ENCODE peak calls at places on chromosomes 4 and X, in six cellular contexts. I is heart right ventricle, P is upper lobe of right lung, D is DND-41, H is upper lobe of left lung, C is endodermal cell. B is an unnamed sample. For H3K4me1, the result is how much of the 10 kb centered on the place peaks cover.

GRCh38 chr4:8393593-8394038 is 46.9 kb downstream of the ACOX3 start:
- DNase-seq in D (no peak), H (no peak), P (no peak), I (peak), C (no peak), B (peak)

GRCh38 chrX:118272237-118272636 is 73.7 kb upstream of the WDR44 start:
- DNase-seq in I (no peak), C (no peak), H (no peak), P (no peak), D (no peak), B (no peak)

GRCh38 chr4:176036585-176037205 is 28.9 kb upstream of the WDR17 start:
- DNase-seq in H (no peak), C (no peak), D (no peak), I (no peak), P (no peak), B (no peak)

GRCh38 chrX:22389544-22390243 is 117.0 kb downstream of the CBLL2 start:
- DNase-seq in D (no peak), C (no peak), I (no peak), P (no peak), H (no peak), B (no peak)

GRCh38 chr4:7410470-7410869 is 24.3 kb downstream of the PSAPL1 start:
- DNase-seq in H (no peak), D (no peak), I (no peak), C (peak), P (no peak), B (no peak)

GRCh38 chr4:153076861-153077260 is 127.4 kb upstream of the TRIM2 start:
- DNase-seq in C (no peak), I (no peak), P (no peak), H (no peak), D (no peak), B (no peak)

GRCh38 chr4:176436500-176436973 is 116.8 kb downstream of the SPCS3 start:
- DNase-seq in D (no peak), C (no peak), P (no peak), I (no peak), H (no peak), B (no peak)

GRCh38 chrX:13695601-13696115 is 6.7 kb downstream of the RAB9A start:
- DNase-seq in H (no peak), C (no peak), I (no peak), P (no peak), D (no peak), B (no peak)

GRCh38 chrX:31117195-31117594 is 45.4 kb upstream of the FTHL17 start:
- DNase-seq in P (no peak), H (no peak), D (no peak), I (no peak), C (no peak), B (no peak)

GRCh38 chr4:177484613-177485021 is 42.4 kb upstream of the AGA start:
- DNase-seq in H (no peak), P (no peak), D (no peak), I (no peak), C (no peak), B (no peak)

GRCh38 chr4:112857461-112857860 is 192.0 kb upstream of the ANK2 start:
- DNase-seq in P (no peak), I (no peak), D (no peak), H (no peak), C (no peak), B (no peak)

GRCh38 chrX:15931362-15931761 is 76.7 kb upstream of the AP1S2 start:
- DNase-seq in I (no peak), D (no peak), P (no peak), C (no peak), H (no peak), B (no peak)

GRCh38 chr4:186878203-186878800 is 154.6 kb upstream of the FAT1 start:
- DNase-seq in D (no peak), P (no peak), I (no peak), H (no peak), C (no peak), B (no peak)

GRCh38 chr4:24032371-24032989 is 142.6 kb upstream of the PPARGC1A start:
- DNase-seq in D (no peak), C (peak), P (no peak), I (peak), H (no peak), B (no peak)

GRCh38 chrX:31038585-31039326 is 33.1 kb downstream of the FTHL17 start:
- DNase-seq in I (peak), P (no peak), C (peak), H (no peak), D (peak), B (peak)

GRCh38 chrX:150298841-150299551 is 64.1 kb upstream of the MAMLD1 start:
- DNase-seq in P (no peak), C (no peak), D (no peak), I (no peak), H (no peak), B (no peak)

GRCh38 chr4:11424000-11424399 is 4.7 kb downstream of the HS3ST1 start:
- DNase-seq in C (peak), D (peak), H (no peak), P (no peak), I (peak), B (no peak)

GRCh38 chr4:175405961-175406360 is 406.1 kb downstream of the GPM6A start:
- DNase-seq in I (no peak), H (no peak), C (no peak), P (no peak), D (no peak), B (no peak)

GRCh38 chrX:110795645-110796510 is at the start of gene CHRDL1:
- DNase-seq in D (no peak), I (no peak), P (peak), C (peak), H (peak), B (peak)

GRCh38 chr4:5955201-5955821 is 62.4 kb upstream of the CRMP1 start:
- DNase-seq in P (peak), D (no peak), I (peak), C (peak), H (peak), B (no peak)

GRCh38 chr4:143559757-143560147 is 46.2 kb downstream of the SMARCA5 start:
- DNase-seq in I (no peak), P (no peak), D (no peak), H (no peak), C (no peak), B (no peak)

GRCh38 chrX:23854945-23855344 is 52.8 kb downstream of the APOO start:
- DNase-seq in H (peak), P (peak), C (no peak), D (no peak), I (no peak), B (no peak)

GRCh38 chr4:33959519-33959918 is 2284.8 kb downstream of the ARAP2 start:
- DNase-seq in D (no peak), P (no peak), H (no peak), I (no peak), C (no peak), B (no peak)

GRCh38 chr4:54723220-54723619 is 65.5 kb downstream of the KIT start:
- DNase-seq in C (no peak), P (no peak), D (no peak), I (no peak), H (no peak), B (no peak)

GRCh38 chr4:23135792-23136645 is 443.3 kb downstream of the GBA3 start:
- DNase-seq in D (peak), P (no peak), H (no peak), I (peak), C (no peak), B (no peak)

GRCh38 chrX:27186671-27187070 is 276.5 kb downstream of the PPP4R3C start:
- DNase-seq in C (peak), I (no peak), P (no peak), D (peak), H (peak), B (no peak)

GRCh38 chr4:1842993-1843448 is 12.9 kb downstream of the LETM1 start:
- DNase-seq in P (no peak), H (no peak), C (no peak), D (no peak), I (no peak), B (peak)

GRCh38 chrX:139297638-139298037 is 232.9 kb upstream of the F9 start:
- DNase-seq in I (no peak), P (no peak), D (no peak), H (no peak), C (no peak), B (no peak)

GRCh38 chr4:12137556-12137955 is 708.9 kb upstream of the HS3ST1 start:
- DNase-seq in I (no peak), H (no peak), C (no peak), P (no peak), D (no peak), B (no peak)

GRCh38 chr4:173169428-173170209 is 1.0 kb downstream of the GALNT7 start:
- DNase-seq in P (peak), H (peak), I (peak), D (peak), C (peak), B (peak)

GRCh38 chrX:2242326-2242725 is 258.4 kb downstream of the DHRSX start:
- DNase-seq in C (peak), H (no peak), P (no peak), I (no peak), D (no peak), B (no peak)

DNA sequence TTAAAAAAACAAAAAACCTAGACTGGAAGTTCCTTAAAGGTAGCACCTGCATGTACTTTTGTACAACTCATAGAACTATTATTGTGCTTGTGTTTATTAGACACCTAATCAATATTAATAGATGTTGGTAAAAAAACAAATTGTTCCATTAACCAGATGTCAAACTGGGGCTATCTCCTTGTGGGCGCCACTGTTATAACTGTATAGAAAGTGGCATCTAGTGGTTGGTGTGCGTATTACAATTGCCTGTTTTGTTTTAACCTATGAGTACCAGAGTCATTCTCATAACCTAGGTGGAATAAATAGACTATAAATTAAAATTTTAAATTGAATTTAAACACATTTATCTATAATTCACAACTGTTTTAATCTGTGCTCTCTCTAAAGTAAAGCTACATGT is 97.4 kb downstream of the COL4A5 start:
- DNase-seq in H (no peak), D (peak), C (peak), P (no peak), I (no peak), B (no peak)
- TF ChIP-seq CTCF in H (peak), D (peak), C (peak), P (peak), I (peak), B (peak)

GRCh38 chr4:85402371-85402770 is 72.6 kb upstream of the ARHGAP24 start:
- DNase-seq in P (no peak), I (peak), H (no peak), D (no peak), C (no peak), B (no peak)

GRCh38 chr4:85398276-85398675 is 76.7 kb upstream of the ARHGAP24 start:
- DNase-seq in H (no peak), I (peak), C (peak), P (no peak), D (no peak), B (no peak)

GRCh38 chr4:85399270-85399669 is 75.7 kb upstream of the ARHGAP24 start:
- DNase-seq in H (no peak), P (no peak), D (no peak), C (no peak), I (no peak), B (no peak)
- H3K4me1 ChIP-seq in H (under half), P (under half), D (under half), C (under half), I (under half), B (under half)

DNA sequence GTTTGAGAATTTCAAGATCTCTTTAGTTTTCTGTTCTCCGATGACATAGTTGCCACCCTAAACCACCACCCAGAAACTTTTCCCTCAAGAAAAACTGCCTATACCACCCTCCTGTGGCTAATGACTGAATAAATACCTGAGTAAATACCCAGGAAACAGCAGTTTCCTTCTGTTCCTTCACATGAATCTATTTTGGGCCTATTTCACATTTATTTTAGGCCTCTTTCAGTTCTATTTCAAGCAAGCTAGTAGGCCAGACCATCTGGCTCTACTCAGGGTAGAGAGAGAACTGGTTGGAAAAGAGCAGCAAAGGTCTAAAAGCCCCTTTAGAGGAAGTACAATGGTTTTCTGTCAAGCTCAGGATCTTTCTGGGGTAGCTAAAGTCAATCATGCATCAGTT is 23.4 kb downstream of the ARHGEF9 start:
- DNase-seq in P (no peak), C (no peak), I (no peak), H (no peak), D (no peak), B (no peak)
- TF ChIP-seq CTCF in P (peak), C (peak), I (peak), H (no peak), D (no peak), B (peak)

GRCh38 chr4:184930026-184930425 is 88.3 kb upstream of the HELT start:
- DNase-seq in D (no peak), P (no peak), C (no peak), I (no peak), H (no peak), B (no peak)
- H3K4me1 ChIP-seq in D (under half), P (under half), C (under half), I (under half), H (under half), B (under half)

DNA sequence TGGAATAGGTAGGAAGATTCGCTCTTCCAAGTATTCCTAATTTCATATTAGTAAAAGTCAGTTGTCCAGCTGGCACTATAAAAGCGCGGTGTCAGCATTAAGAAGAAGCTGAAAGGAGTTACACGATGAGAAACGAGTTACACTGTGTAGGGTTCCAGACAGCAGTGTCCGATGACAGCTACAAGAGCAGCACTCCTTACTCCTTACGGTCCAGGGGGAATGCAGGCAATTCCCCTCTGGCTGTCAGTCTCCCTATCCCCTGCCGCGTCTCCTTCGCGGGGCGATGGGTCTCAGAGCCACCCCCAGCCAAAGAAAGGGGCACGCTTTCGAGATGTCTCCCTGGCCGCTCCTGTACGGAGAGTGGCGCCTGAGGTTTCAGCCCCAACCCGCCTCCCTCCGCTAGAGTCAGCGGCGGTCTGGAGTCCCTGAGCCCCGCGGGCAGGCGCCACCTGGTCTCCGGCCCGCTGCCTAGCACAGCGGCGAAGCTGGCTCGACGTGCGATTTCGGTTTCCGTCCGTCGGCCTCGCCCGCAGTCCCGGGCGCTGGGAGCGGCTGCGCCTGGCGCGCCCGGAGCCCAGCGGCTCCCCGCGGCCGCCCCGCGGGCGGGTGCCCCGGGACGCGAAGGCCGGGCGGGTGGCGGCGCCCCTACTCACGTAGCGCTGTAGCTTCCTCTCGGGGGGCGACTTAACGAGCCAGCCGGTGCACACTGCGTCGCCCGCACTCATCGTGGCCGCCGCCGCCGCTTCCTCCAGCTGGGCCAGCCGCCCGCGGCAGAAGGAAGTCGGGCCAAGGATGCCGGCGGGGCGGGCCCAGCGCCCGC is at the start of gene GAB3:
- DNase-seq in P (peak), C (peak), H (no peak), I (peak), D (peak), B (peak)
- TF ChIP-seq CTCF in P (no peak), C (no peak), H (no peak), I (no peak), D (no peak), B (no peak)

GRCh38 chrX:140756948-140757347 is 47.4 kb downstream of the LINC00632 start:
- DNase-seq in H (no peak), P (no peak), I (no peak), D (no peak), C (no peak), B (no peak)
- H3K4me1 ChIP-seq in H (under half), P (under half), I (under half), D (under half), C (under half), B (under half)

B was measured in left ventricle myocardium inferior.